ENCODE peak calls at places on chromosome 19, in six cellular contexts. A, U, G, M, Z and P are unnamed samples.

GRCh38 chr19:41031926-41032325 is 40.8 kb downstream of the CYP2B6 start:
- DNase-seq in A (no peak), U (no peak), G (peak; percentile 50), M (no peak), Z (no peak), P (no peak)

GRCh38 chr19:15180451-15181390 is 20.1 kb downstream of the NOTCH3 start:
- DNase-seq in A (no peak), U (no peak), G (peak; percentile 71), M (peak; percentile 56), Z (peak; percentile 94), P (no peak)

GRCh38 chr19:39765091-39766076 is 13.3 kb upstream of the LEUTX start:
- DNase-seq in A (peak; percentile 41), U (peak; percentile 18), G (peak; percentile 44), M (no peak), Z (peak; percentile 85), P (peak; percentile 7)

GRCh38 chr19:27974082-27974513 is 1238.9 kb downstream of the UQCRFS1 start:
- DNase-seq in A (peak; percentile 10), U (no peak), G (peak; percentile 41), M (no peak), Z (peak; percentile 83), P (no peak)

GRCh38 chr19:15323496-15324235 is 8.7 kb downstream of the BRD4 start:
- DNase-seq in A (no peak), U (peak; percentile 29), G (no peak), M (peak; percentile 40), Z (no peak), P (no peak)

GRCh38 chr19:5631511-5632240 is 8.8 kb downstream of the SAFB start:
- DNase-seq in A (no peak), U (peak; percentile 31), G (no peak), M (no peak), Z (no peak), P (no peak)

GRCh38 chr19:14563989-14564650 is 7.7 kb downstream of the NDUFB7 start:
- DNase-seq in A (peak; percentile 11), U (no peak), G (peak; percentile 78), M (no peak), Z (peak; percentile 98), P (no peak)

GRCh38 chr19:10532457-10532856 is 11.2 kb upstream of the ATG4D start:
- DNase-seq in A (no peak), U (no peak), G (no peak), M (no peak), Z (no peak), P (no peak)

GRCh38 chr19:30669329-30670010 is 297.3 kb downstream of the ZNF536 start:
- DNase-seq in A (peak; percentile 66), U (peak; percentile 81), G (no peak), M (no peak), Z (peak; percentile 94), P (no peak)

GRCh38 chr19:37313335-37313627 is 57.6 kb upstream of the ZNF527 start:
- DNase-seq in A (no peak), U (no peak), G (no peak), M (no peak), Z (no peak), P (no peak)

GRCh38 chr19:41297628-41298326 is 12.2 kb upstream of the CCDC97 start:
- DNase-seq in A (no peak), U (no peak), G (no peak), M (no peak), Z (no peak), P (no peak)

GRCh38 chr19:30512748-30513389 is 140.7 kb downstream of the ZNF536 start:
- DNase-seq in A (no peak), U (no peak), G (no peak), M (no peak), Z (no peak), P (no peak)

GRCh38 chr19:5826531-5827341 is 12.8 kb downstream of the FUT6 start:
- DNase-seq in A (peak; percentile 65), U (no peak), G (peak; percentile 69), M (peak; percentile 58), Z (peak; percentile 90), P (no peak)

GRCh38 chr19:30150626-30151025 is 208.6 kb downstream of the URI1 start:
- DNase-seq in A (no peak), U (no peak), G (no peak), M (no peak), Z (no peak), P (no peak)

GRCh38 chr19:34345934-34346333 is 19.1 kb upstream of the GPI start:
- DNase-seq in A (peak; percentile 91), U (no peak), G (peak; percentile 75), M (peak; percentile 51), Z (peak; percentile 93), P (peak; percentile 75)

GRCh38 chr19:30719991-30720329 is 347.8 kb downstream of the ZNF536 start:
- DNase-seq in A (no peak), U (peak; percentile 28), G (no peak), M (no peak), Z (peak; percentile 70), P (no peak)

GRCh38 chr19:49637865-49638350 is 2.0 kb downstream of the RRAS start:
- DNase-seq in A (peak; percentile 87), U (peak; percentile 85), G (peak; percentile 69), M (peak; percentile 91), Z (peak; percentile 88), P (no peak)

GRCh38 chr19:33302175-33302973 is at the start of gene CEBPA:
- DNase-seq in A (peak; percentile 95), U (peak; percentile 78), G (peak; percentile 90), M (peak; percentile 88), Z (peak; percentile 93), P (no peak)

GRCh38 chr19:33301900-33302174 is 497 bp downstream of the CEBPA start:
- DNase-seq in A (no peak), U (no peak), G (no peak), M (no peak), Z (no peak), P (no peak)

GRCh38 chr19:33300016-33300981 is 2.0 kb downstream of the CEBPA start:
- DNase-seq in A (no peak), U (no peak), G (no peak), M (no peak), Z (no peak), P (no peak)

GRCh38 chr19:33302974-33303790 is 848 bp upstream of the CEBPA start:
- DNase-seq in A (peak; percentile 66), U (peak; percentile 50), G (no peak), M (no peak), Z (peak; percentile 88), P (no peak)

GRCh38 chr19:33301011-33301899 is 1.1 kb downstream of the CEBPA start:
- DNase-seq in A (no peak), U (no peak), G (no peak), M (no peak), Z (peak; percentile 73), P (no peak)
- H3K4me1 ChIP-seq in A (peaks cover 11% of the 10 kb centered on the region), U (peaks cover 13% of the 10 kb centered on the region), G (peaks cover 60% of the 10 kb centered on the region), M (peaks cover 62% of the 10 kb centered on the region), Z (no peaks in the 10 kb centered on the region), P (peaks cover 54% of the 10 kb centered on the region)

GRCh38 chr19:19474950-19475781 is 40.2 kb downstream of the TSSK6 start:
- DNase-seq in A (no peak), U (no peak), G (no peak), M (no peak), Z (peak; percentile 66), P (no peak)
- H3K4me3 ChIP-seq in A (no peak overlapping the region), U (no peak overlapping the region), G (no peak overlapping the region), M (no peak overlapping the region), Z (no peak overlapping the region), P (no peak overlapping the region)

GRCh38 chr19:16615788-16616187 is 12.2 kb downstream of the MED26 start:
- DNase-seq in A (no peak), U (no peak), G (no peak), M (no peak), Z (peak; percentile 70), P (no peak)
- H3K4me1 ChIP-seq in A (no peaks in the 10 kb centered on the region), U (peaks cover 18% of the 10 kb centered on the region), G (peaks cover 6% of the 10 kb centered on the region), M (peaks cover 79% of the 10 kb centered on the region), Z (no peaks in the 10 kb centered on the region), P (peaks cover 7% of the 10 kb centered on the region)

GRCh38 chr19:45884682-45885555 is 1.0 kb downstream of the IRF2BP1 start:
- DNase-seq in A (no peak), U (no peak), G (no peak), M (no peak), Z (peak; percentile 75), P (no peak)
- H3K4me3 ChIP-seq in A (peak overlapping the region; percentile 87), U (peak overlapping the region; percentile 49), G (peak overlapping the region; percentile 84), M (peak overlapping the region; percentile 91), Z (peak overlapping the region; percentile 90), P (peak overlapping the region; percentile 65)

DNA sequence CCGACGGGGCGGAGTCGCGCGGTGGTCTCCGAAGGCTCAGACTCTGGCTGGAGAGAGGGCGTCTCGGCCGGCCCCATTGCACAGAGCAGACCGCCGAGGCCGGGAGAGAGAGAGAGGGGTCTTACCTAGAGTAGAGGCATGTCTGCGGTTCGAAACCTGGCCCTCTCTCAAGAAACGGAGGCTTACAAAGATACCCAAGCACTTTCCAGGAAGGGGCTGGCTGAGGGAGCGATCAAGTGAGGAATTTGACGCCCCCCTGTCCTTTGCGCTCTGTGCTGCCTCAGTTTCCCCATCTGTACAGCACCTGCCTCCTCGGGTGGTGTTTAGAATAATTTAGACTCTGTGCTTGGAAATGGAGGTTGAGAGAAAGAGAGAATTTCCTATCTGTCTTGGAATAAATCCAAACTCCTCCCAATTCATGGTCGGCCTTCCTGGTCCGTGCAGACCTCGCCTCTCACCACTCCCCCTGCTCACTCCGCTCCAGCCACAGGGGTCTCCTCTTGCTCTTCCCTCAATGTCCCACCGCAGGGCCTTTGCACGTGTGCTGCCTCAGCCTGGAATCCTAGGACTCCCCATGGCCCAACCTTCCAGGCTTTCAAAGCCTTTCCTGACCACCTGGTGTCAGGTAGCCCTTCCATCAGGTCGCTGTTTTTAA is 659 bp upstream of the ISOC2 start:
- DNase-seq in A (no peak), U (no peak), G (no peak), M (no peak), Z (no peak), P (no peak)
- H3K4me1 ChIP-seq in A (peaks cover 14% of the 10 kb centered on the region), U (no peaks in the 10 kb centered on the region), G (peaks cover 13% of the 10 kb centered on the region), M (peaks cover 23% of the 10 kb centered on the region), Z (peaks cover 4% of the 10 kb centered on the region), P (peaks cover 9% of the 10 kb centered on the region)